ENCODE peak calls at places on chromosomes 6 and 20, in eight cellular contexts. G is upper lobe of left lung, Y is psoas muscle, M is cardiac muscle cell, U is spleen, A is H9, S is endodermal cell, X is SJSA1. K is an unnamed sample.

GRCh38 chr6:144659202-144659731 is 374.1 kb downstream of the UTRN start:
- DNase-seq in G (peak; percentile 27), Y (no peak), M (peak; percentile 55), U (no peak), A (peak; percentile 59), S (peak; percentile 75), X (peak; percentile 63), K (peak; percentile 4)

GRCh38 chr6:2021713-2022125 is 223.7 kb downstream of the GMDS start:
- DNase-seq in G (peak; percentile 33), Y (peak; percentile 81), M (no peak), U (no peak), A (no peak), S (no peak), X (peak; percentile 6), K (no peak)

GRCh38 chr6:161802231-161802630 is 528.4 kb upstream of the AGPAT4 start:
- DNase-seq in G (no peak), Y (no peak), M (no peak), U (no peak), A (no peak), S (no peak), X (no peak), K (no peak)

GRCh38 chr6:101980924-101981323 is 587.4 kb downstream of the GRIK2 start:
- DNase-seq in G (no peak), Y (no peak), M (no peak), U (no peak), A (no peak), S (no peak), X (no peak), K (no peak)

GRCh38 chr6:39945626-39946025 is 11.4 kb upstream of the MOCS1 start:
- DNase-seq in G (no peak), Y (no peak), M (peak; percentile 23), U (no peak), A (no peak), S (no peak), X (no peak), K (no peak)

GRCh38 chr20:42559665-42560064 is 630.0 kb downstream of the PTPRT start:
- DNase-seq in G (no peak), Y (no peak), M (no peak), U (no peak), A (no peak), S (no peak), X (no peak), K (no peak)

GRCh38 chr6:131015630-131016263 is 47.3 kb downstream of the EPB41L2 start:
- DNase-seq in G (no peak), Y (no peak), M (no peak), U (no peak), A (no peak), S (no peak), X (peak; percentile 25), K (no peak)

GRCh38 chr6:4573958-4574481 is 202.2 kb upstream of the CDYL start:
- DNase-seq in G (no peak), Y (no peak), M (no peak), U (no peak), A (peak; percentile 8), S (no peak), X (no peak), K (no peak)

GRCh38 chr6:135251416-135251815 is 70.3 kb downstream of the MYB start:
- DNase-seq in G (peak; percentile 54), Y (no peak), M (no peak), U (no peak), A (no peak), S (no peak), X (no peak), K (no peak)

GRCh38 chr6:24856954-24857670 is 58.4 kb upstream of the ARMH2 start:
- DNase-seq in G (no peak), Y (no peak), M (peak; percentile 21), U (no peak), A (no peak), S (no peak), X (no peak), K (no peak)

GRCh38 chr20:49276201-49276894 is 1.5 kb downstream of the ZNFX1 start:
- DNase-seq in G (peak; percentile 42), Y (no peak), M (no peak), U (no peak), A (no peak), S (no peak), X (peak; percentile 72), K (no peak)

GRCh38 chr6:37602360-37602759 is 95.3 kb downstream of the MDGA1 start:
- DNase-seq in G (no peak), Y (no peak), M (no peak), U (no peak), A (no peak), S (no peak), X (no peak), K (no peak)

DNA sequence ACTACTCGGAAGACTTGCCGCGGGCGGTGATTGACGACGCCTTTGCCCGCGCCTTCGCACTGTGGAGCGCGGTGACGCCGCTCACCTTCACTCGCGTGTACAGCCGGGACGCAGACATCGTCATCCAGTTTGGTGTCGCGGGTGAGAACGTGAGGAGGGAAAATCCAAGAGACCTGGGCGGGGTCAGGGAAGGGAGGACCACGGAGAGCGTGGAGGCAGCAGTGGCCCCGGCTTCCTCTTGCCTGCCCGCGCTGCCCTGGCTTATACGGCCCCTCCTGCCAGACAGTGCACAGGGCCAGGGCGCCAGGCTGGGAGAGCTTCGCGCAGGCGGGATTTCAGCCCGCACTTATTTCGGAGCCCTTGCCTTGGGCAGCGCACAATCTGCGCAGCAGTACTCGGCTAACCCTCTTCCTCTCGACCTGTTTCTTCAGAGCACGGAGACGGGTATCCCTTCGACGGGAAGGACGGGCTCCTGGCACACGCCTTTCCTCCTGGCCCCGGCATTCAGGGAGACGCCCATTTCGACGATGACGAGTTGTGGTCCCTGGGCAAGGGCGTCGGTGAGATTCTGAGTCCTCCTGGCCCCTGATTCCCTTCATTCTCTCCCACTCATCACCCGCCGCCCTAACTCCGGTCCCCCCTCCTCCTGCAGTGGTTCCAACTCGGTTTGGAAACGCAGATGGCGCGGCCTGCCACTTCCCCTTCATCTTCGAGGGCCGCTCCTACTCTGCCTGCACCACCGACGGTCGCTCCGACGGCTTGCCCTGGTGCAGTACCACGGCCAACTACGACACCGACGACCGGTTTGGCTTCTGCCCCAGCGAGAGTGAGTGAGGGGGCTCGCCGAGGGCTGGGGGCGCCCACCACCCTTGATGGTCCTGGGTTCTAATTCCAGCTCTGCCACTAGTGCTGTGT is 2.0 kb downstream of the MMP9 start:
- DNase-seq in G (peak; percentile 44), Y (no peak), M (no peak), U (peak; percentile 90), A (no peak), S (no peak), X (no peak), K (peak; percentile 47)
- H3K4me1 ChIP-seq in G (peaks cover 12% of the 10 kb centered on the region), Y (peaks cover 6% of the 10 kb centered on the region), M (no peaks in the 10 kb centered on the region), U (peaks cover 37% of the 10 kb centered on the region), A (peaks cover 9% of the 10 kb centered on the region), S (no peaks in the 10 kb centered on the region), X (peaks cover 8% of the 10 kb centered on the region), K (peaks cover 63% of the 10 kb centered on the region)

DNA sequence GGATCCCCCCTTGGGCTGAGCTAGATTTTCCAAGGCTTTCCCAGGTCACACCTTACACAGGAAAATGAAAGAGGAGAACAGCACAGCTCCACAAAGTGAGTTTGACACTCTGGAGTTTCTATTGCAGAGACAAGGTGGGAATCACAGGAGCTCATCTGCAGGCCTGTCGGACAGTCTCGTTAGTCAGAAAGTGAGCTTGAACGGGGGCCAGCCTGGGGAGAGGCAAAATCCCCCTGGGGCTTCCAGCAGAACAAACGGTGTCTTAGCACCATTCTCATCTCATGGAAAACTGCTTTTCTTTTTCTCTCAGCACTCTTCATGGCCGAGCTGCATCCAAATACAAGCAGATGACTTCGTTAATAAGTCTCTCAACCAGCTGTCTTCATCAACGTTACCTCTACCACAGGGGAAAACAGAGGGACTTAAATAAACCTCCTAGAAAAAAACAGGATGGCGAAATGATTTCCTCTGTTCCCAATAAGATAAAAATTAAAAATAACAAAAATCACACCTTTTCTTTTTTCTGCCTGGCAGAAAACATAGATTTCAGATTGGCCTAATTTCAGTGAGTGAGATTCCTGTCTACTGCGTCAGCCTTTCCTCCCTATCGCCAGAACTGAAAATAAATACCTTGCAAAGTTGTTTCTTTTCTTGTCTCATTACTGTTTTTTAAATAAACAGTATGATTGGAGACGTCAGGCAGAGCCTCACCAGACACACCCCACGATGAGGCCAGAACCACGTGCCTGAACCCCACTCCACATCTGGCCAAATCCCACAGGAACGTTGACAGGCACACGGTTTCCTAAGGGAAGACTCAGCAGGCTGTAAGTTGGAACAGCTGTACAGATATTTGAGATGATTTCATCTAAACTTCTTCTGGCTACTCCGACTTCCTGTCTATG is 219.0 kb downstream of the TTLL2 start:
- DNase-seq in G (no peak), Y (peak; percentile 79), M (no peak), U (no peak), A (no peak), S (no peak), X (peak; percentile 85), K (no peak)
- H3K9me3 ChIP-seq in G (no peaks in the 10 kb centered on the region), Y (no peaks in the 10 kb centered on the region), M (no peaks in the 10 kb centered on the region), U (no peaks in the 10 kb centered on the region), A (no peaks in the 10 kb centered on the region), S (peaks cover 11% of the 10 kb centered on the region), X (peaks cover 9% of the 10 kb centered on the region), K (no peaks in the 10 kb centered on the region)

GRCh38 chr6:30573113-30573512 is 1.9 kb downstream of the ABCF1 start:
- DNase-seq in G (no peak), Y (no peak), M (no peak), U (no peak), A (no peak), S (no peak), X (no peak), K (no peak)

GRCh38 chr6:30571085-30572077 is at the start of gene ABCF1:
- DNase-seq in G (peak; percentile 98), Y (peak; percentile 100), M (peak; percentile 98), U (peak; percentile 100), A (peak; percentile 98), S (peak; percentile 99), X (peak; percentile 99), K (peak; percentile 99)

GRCh38 chr6:30570760-30571084 is 520 bp upstream of the ABCF1 start:
- DNase-seq in G (peak; percentile 40), Y (no peak), M (no peak), U (no peak), A (peak; percentile 32), S (no peak), X (no peak), K (no peak)

GRCh38 chr6:30570263-30570662 is 979 bp upstream of the ABCF1 start:
- DNase-seq in G (no peak), Y (no peak), M (no peak), U (no peak), A (no peak), S (peak; percentile 62), X (no peak), K (no peak)

GRCh38 chr6:30572078-30572605 is 900 bp downstream of the ABCF1 start:
- DNase-seq in G (no peak), Y (no peak), M (no peak), U (no peak), A (no peak), S (no peak), X (no peak), K (no peak)
- H3K4me1 ChIP-seq in G (peaks cover 37% of the 10 kb centered on the region), Y (peaks cover 32% of the 10 kb centered on the region), M (peaks cover 8% of the 10 kb centered on the region), U (peaks cover 28% of the 10 kb centered on the region), A (no peaks in the 10 kb centered on the region), S (peaks cover 11% of the 10 kb centered on the region), X (peaks cover 13% of the 10 kb centered on the region), K (peaks cover 41% of the 10 kb centered on the region)

DNA sequence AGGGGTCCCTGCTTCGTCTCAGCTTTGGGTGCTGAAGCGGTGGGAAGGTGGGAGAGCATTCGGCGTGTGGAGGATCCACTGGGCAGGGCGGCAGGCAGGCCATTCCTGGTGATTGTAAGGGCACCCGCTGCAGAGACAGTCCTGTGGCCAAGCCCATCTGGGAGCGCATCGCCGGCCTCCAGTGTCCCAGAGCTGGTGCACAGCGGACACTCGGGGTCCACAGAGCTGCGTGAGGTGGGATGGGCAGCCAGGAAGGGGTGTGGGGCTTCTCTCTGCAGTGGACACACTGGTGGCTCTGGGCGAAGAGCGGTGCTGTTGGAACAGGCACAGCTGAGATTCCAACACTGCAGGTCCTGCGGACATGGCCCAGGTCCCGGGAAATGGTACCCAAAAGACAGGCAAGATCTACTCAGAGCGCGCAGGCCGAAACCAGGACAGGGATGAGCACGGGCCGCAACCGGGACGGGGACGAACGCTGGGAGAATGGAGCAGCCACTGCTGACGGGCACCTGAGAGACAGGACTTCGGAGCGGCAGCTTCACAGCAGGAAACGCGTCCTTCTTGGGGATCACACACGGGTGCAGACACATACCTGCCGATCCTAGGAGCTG is 188.2 kb downstream of the ERMARD start:
- DNase-seq in G (no peak), Y (no peak), M (no peak), U (peak; percentile 67), A (no peak), S (no peak), X (no peak), K (no peak)
- H3K9me3 ChIP-seq in G (peaks cover 4% of the 10 kb centered on the region), Y (no peaks in the 10 kb centered on the region), M (no peaks in the 10 kb centered on the region), U (peaks cover 7% of the 10 kb centered on the region), A (no peaks in the 10 kb centered on the region), S (peaks cover 11% of the 10 kb centered on the region), X (peaks cover 7% of the 10 kb centered on the region), K (peaks cover 4% of the 10 kb centered on the region)

K was measured in CD4-positive, CD25-positive, alpha-beta regulatory T cell.